ENCODE peak calls at places on chromosome 20, in seven cellular contexts. One of them, this sample, is unnamed.

GRCh38 chr20:51667002-51667408 is 101.2 kb downstream of the ATP9A start:
- DNase-seq in uterus: no peak
- DNase-seq in coronary artery: no peak
- DNase-seq in tibial nerve: no peak
- DNase-seq in WTC11: no peak
- DNase-seq in fibroblast of villous mesenchyme: peak; percentile 79
- DNase-seq in brain microvascular endothelial cell: no peak
- DNase-seq in this sample: no peak

GRCh38 chr20:43925786-43926185 is 11.1 kb downstream of the TOX2 start:
- DNase-seq in uterus: no peak
- DNase-seq in coronary artery: no peak
- DNase-seq in tibial nerve: no peak
- DNase-seq in WTC11: no peak
- DNase-seq in fibroblast of villous mesenchyme: no peak
- DNase-seq in brain microvascular endothelial cell: no peak
- DNase-seq in this sample: no peak

GRCh38 chr20:2320813-2321658 is 25.2 kb downstream of the TGM3 start:
- DNase-seq in uterus: no peak
- DNase-seq in coronary artery: no peak
- DNase-seq in tibial nerve: no peak
- DNase-seq in WTC11: no peak
- DNase-seq in fibroblast of villous mesenchyme: no peak
- DNase-seq in brain microvascular endothelial cell: no peak
- DNase-seq in this sample: no peak

GRCh38 chr20:1718604-1719384 is 61.2 kb upstream of the SIRPG start:
- DNase-seq in uterus: peak; percentile 71
- DNase-seq in coronary artery: no peak
- DNase-seq in tibial nerve: peak; percentile 61
- DNase-seq in WTC11: no peak
- DNase-seq in fibroblast of villous mesenchyme: peak; percentile 22
- DNase-seq in brain microvascular endothelial cell: peak; percentile 3
- DNase-seq in this sample: no peak

GRCh38 chr20:17675519-17676377 is 6.3 kb downstream of the RRBP1 start:
- DNase-seq in uterus: no peak
- DNase-seq in coronary artery: peak; percentile 64
- DNase-seq in tibial nerve: no peak
- DNase-seq in WTC11: no peak
- DNase-seq in fibroblast of villous mesenchyme: peak; percentile 65
- DNase-seq in brain microvascular endothelial cell: no peak
- DNase-seq in this sample: no peak

GRCh38 chr20:24487648-24488047 is 18.2 kb downstream of the SYNDIG1 start:
- DNase-seq in uterus: no peak
- DNase-seq in coronary artery: peak; percentile 22
- DNase-seq in tibial nerve: no peak
- DNase-seq in WTC11: no peak
- DNase-seq in fibroblast of villous mesenchyme: no peak
- DNase-seq in brain microvascular endothelial cell: no peak
- DNase-seq in this sample: no peak

GRCh38 chr20:32359633-32360332 is 1.7 kb downstream of the ASXL1 start:
- DNase-seq in uterus: no peak
- DNase-seq in coronary artery: no peak
- DNase-seq in tibial nerve: no peak
- DNase-seq in WTC11: no peak
- DNase-seq in fibroblast of villous mesenchyme: peak; percentile 31
- DNase-seq in brain microvascular endothelial cell: peak; percentile 22
- DNase-seq in this sample: no peak

GRCh38 chr20:18802012-18802634 is 11.5 kb upstream of the SCP2D1 start:
- DNase-seq in uterus: no peak
- DNase-seq in coronary artery: no peak
- DNase-seq in tibial nerve: no peak
- DNase-seq in WTC11: no peak
- DNase-seq in fibroblast of villous mesenchyme: no peak
- DNase-seq in brain microvascular endothelial cell: no peak
- DNase-seq in this sample: peak; percentile 46

GRCh38 chr20:22808628-22809027 is 224.3 kb upstream of the FOXA2 start:
- DNase-seq in uterus: no peak
- DNase-seq in coronary artery: no peak
- DNase-seq in tibial nerve: no peak
- DNase-seq in WTC11: no peak
- DNase-seq in fibroblast of villous mesenchyme: no peak
- DNase-seq in brain microvascular endothelial cell: no peak
- DNase-seq in this sample: no peak

GRCh38 chr20:36150847-36151539 is 3.5 kb upstream of the EPB41L1 start:
- DNase-seq in uterus: no peak
- DNase-seq in coronary artery: no peak
- DNase-seq in tibial nerve: no peak
- DNase-seq in WTC11: no peak
- DNase-seq in fibroblast of villous mesenchyme: no peak
- DNase-seq in brain microvascular endothelial cell: no peak
- DNase-seq in this sample: no peak

GRCh38 chr20:16040742-16041141 is 532.5 kb downstream of the KIF16B start:
- DNase-seq in uterus: no peak
- DNase-seq in coronary artery: no peak
- DNase-seq in tibial nerve: no peak
- DNase-seq in WTC11: no peak
- DNase-seq in fibroblast of villous mesenchyme: no peak
- DNase-seq in brain microvascular endothelial cell: no peak
- DNase-seq in this sample: no peak

GRCh38 chr20:50953821-50954220 is 4.5 kb downstream of the DPM1 start:
- DNase-seq in uterus: no peak
- DNase-seq in coronary artery: no peak
- DNase-seq in tibial nerve: no peak
- DNase-seq in WTC11: no peak
- DNase-seq in fibroblast of villous mesenchyme: no peak
- DNase-seq in brain microvascular endothelial cell: no peak
- DNase-seq in this sample: no peak

GRCh38 chr20:54123587-54124180 is 50.1 kb downstream of the CYP24A1 start:
- DNase-seq in uterus: peak; percentile 56
- DNase-seq in coronary artery: no peak
- DNase-seq in tibial nerve: no peak
- DNase-seq in WTC11: peak; percentile 65
- DNase-seq in fibroblast of villous mesenchyme: peak; percentile 92
- DNase-seq in brain microvascular endothelial cell: peak; percentile 98
- DNase-seq in this sample: no peak

GRCh38 chr20:61260905-61261304 is 8.8 kb downstream of the CDH4 start:
- DNase-seq in uterus: no peak
- DNase-seq in coronary artery: no peak
- DNase-seq in tibial nerve: no peak
- DNase-seq in WTC11: peak; percentile 54
- DNase-seq in fibroblast of villous mesenchyme: no peak
- DNase-seq in brain microvascular endothelial cell: no peak
- DNase-seq in this sample: no peak

GRCh38 chr20:63309261-63310071 is 16.5 kb downstream of the COL20A1 start:
- DNase-seq in uterus: peak; percentile 39
- DNase-seq in coronary artery: no peak
- DNase-seq in tibial nerve: no peak
- DNase-seq in WTC11: peak; percentile 75
- DNase-seq in fibroblast of villous mesenchyme: peak; percentile 28
- DNase-seq in brain microvascular endothelial cell: no peak
- DNase-seq in this sample: peak; percentile 69

GRCh38 chr20:32670773-32671455 is 2.8 kb downstream of the C20orf203 start:
- DNase-seq in uterus: no peak
- DNase-seq in coronary artery: no peak
- DNase-seq in tibial nerve: no peak
- DNase-seq in WTC11: no peak
- DNase-seq in fibroblast of villous mesenchyme: no peak
- DNase-seq in brain microvascular endothelial cell: no peak
- DNase-seq in this sample: no peak

GRCh38 chr20:6397115-6397514 is 274.3 kb upstream of the FERMT1 start:
- DNase-seq in uterus: no peak
- DNase-seq in coronary artery: no peak
- DNase-seq in tibial nerve: no peak
- DNase-seq in WTC11: no peak
- DNase-seq in fibroblast of villous mesenchyme: no peak
- DNase-seq in brain microvascular endothelial cell: no peak
- DNase-seq in this sample: no peak

GRCh38 chr20:40103420-40103819 is 585.6 kb downstream of the MAFB start:
- DNase-seq in uterus: no peak
- DNase-seq in coronary artery: no peak
- DNase-seq in tibial nerve: peak; percentile 17
- DNase-seq in WTC11: no peak
- DNase-seq in fibroblast of villous mesenchyme: no peak
- DNase-seq in brain microvascular endothelial cell: no peak
- DNase-seq in this sample: no peak

GRCh38 chr20:55893031-55893430 is 112.3 kb downstream of the CBLN4 start:
- DNase-seq in uterus: no peak
- DNase-seq in coronary artery: no peak
- DNase-seq in tibial nerve: no peak
- DNase-seq in WTC11: no peak
- DNase-seq in fibroblast of villous mesenchyme: no peak
- DNase-seq in brain microvascular endothelial cell: no peak
- DNase-seq in this sample: no peak

GRCh38 chr20:63138855-63139341 is 77.0 kb downstream of the YTHDF1 start:
- DNase-seq in uterus: no peak
- DNase-seq in coronary artery: no peak
- DNase-seq in tibial nerve: no peak
- DNase-seq in WTC11: no peak
- DNase-seq in fibroblast of villous mesenchyme: no peak
- DNase-seq in brain microvascular endothelial cell: no peak
- DNase-seq in this sample: no peak

GRCh38 chr20:19828233-19828632 is 70.2 kb downstream of the RIN2 start:
- DNase-seq in uterus: no peak
- DNase-seq in coronary artery: no peak
- DNase-seq in tibial nerve: no peak
- DNase-seq in WTC11: no peak
- DNase-seq in fibroblast of villous mesenchyme: peak; percentile 45
- DNase-seq in brain microvascular endothelial cell: peak; percentile 76
- DNase-seq in this sample: peak; percentile 68
- TF ChIP-seq CTCF in uterus: no peak
- TF ChIP-seq CTCF in coronary artery: no peak
- TF ChIP-seq CTCF in tibial nerve: no peak
- TF ChIP-seq CTCF in WTC11: no peak
- TF ChIP-seq CTCF in fibroblast of villous mesenchyme: peak; percentile 50
- TF ChIP-seq CTCF in brain microvascular endothelial cell: peak; percentile 76
- TF ChIP-seq CTCF in this sample: peak; percentile 28

DNA sequence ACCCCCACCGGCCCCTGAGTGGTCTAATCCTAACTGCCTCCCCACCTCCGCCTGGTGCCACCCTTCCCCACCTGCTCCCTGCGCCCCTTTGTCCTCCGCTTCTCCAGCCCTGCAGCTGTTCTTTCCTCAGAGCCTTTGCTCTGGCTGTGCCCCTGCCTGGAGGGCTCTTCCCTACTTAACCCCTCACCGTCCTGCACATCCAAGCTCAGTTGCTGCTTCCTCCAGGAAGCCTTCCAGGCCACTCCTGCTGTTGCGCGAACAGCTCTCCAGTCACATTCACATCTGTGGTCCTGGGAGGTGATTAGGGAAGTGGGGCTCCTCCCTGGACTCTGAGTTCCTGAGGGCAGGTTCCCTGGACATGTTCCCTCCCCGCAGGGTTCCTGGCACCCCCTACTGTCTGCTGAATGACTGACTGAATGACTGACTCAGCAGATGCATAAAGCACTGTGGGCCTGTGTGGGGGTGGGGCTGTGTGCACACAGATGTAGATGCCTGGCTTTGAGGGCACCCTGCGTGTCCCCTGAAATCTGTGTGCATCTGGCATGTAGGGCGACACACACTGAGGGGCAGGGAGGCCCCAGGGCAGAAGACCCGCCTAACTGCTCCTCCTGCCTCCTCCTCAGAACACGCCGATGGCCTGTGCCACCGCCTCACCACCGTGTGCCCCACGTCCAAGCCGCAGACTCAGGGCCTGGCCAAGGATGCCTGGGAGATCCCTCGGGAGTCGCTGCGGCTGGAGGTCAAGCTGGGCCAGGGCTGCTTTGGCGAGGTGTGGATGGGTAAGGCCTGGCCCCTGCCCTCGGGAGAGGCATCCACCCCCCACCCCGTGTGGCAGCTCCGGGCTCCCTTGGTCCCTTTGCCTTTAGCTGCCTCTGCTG is 51.4 kb downstream of the SRC start:
- DNase-seq in uterus: no peak
- DNase-seq in coronary artery: no peak
- DNase-seq in tibial nerve: no peak
- DNase-seq in WTC11: peak; percentile 46
- DNase-seq in fibroblast of villous mesenchyme: no peak
- DNase-seq in brain microvascular endothelial cell: no peak
- DNase-seq in this sample: no peak
- TF ChIP-seq CTCF in uterus: no peak
- TF ChIP-seq CTCF in coronary artery: no peak
- TF ChIP-seq CTCF in tibial nerve: no peak
- TF ChIP-seq CTCF in WTC11: no peak
- TF ChIP-seq CTCF in fibroblast of villous mesenchyme: no peak
- TF ChIP-seq CTCF in brain microvascular endothelial cell: peak; percentile 38
- TF ChIP-seq CTCF in this sample: no peak

DNA sequence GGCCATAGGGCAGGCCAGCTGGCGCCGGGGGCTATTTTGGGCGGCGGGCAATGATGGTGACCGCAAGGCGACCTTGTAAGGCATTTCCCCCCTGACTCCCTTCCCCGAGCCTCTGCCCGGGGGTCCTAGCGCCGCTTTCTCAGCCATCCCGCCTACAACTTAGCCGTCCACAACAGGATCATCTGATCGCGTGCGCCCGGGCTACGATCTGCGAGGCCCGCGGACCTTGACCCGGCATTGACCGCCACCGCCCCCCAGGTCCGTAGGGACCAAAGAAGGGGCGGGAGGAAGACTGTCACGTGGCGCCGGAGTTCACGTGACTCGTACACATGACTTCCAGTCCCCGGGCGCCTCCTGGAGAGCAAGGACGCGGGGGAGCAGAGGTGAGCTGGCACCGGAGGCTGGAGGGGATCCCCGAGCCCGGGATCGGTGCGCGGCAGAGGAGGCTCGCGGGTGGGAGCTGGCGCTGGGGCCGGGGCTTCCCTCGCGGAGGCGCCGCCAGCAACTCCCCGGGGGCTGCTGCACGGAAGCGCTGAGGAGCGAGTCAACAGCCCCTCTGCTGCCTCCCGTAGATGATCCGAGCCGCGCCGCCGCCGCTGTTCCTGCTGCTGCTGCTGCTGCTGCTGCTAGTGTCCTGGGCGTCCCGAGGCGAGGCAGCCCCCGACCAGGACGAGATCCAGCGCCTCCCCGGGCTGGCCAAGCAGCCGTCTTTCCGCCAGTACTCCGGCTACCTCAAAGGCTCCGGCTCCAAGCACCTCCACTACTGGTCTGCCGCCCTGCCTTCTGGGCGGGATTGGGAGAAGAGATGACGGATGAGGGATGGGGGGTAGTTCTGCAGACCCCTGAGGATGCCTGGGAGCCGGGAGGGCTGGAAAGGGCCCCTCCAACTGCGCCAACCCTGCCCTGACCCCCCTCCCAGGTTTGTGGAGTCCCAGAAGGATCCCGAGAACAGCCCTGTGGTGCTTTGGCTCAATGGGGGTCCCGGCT is at the start of the genes CTSA and NEURL2:
- DNase-seq in uterus: peak; percentile 92
- DNase-seq in coronary artery: peak; percentile 93
- DNase-seq in tibial nerve: peak; percentile 96
- DNase-seq in WTC11: peak; percentile 91
- DNase-seq in fibroblast of villous mesenchyme: peak; percentile 90
- DNase-seq in brain microvascular endothelial cell: peak; percentile 89
- DNase-seq in this sample: peak; percentile 98
- TF ChIP-seq CTCF in uterus: no peak
- TF ChIP-seq CTCF in coronary artery: no peak
- TF ChIP-seq CTCF in tibial nerve: no peak
- TF ChIP-seq CTCF in WTC11: no peak
- TF ChIP-seq CTCF in fibroblast of villous mesenchyme: no peak
- TF ChIP-seq CTCF in brain microvascular endothelial cell: no peak
- TF ChIP-seq CTCF in this sample: no peak

DNA sequence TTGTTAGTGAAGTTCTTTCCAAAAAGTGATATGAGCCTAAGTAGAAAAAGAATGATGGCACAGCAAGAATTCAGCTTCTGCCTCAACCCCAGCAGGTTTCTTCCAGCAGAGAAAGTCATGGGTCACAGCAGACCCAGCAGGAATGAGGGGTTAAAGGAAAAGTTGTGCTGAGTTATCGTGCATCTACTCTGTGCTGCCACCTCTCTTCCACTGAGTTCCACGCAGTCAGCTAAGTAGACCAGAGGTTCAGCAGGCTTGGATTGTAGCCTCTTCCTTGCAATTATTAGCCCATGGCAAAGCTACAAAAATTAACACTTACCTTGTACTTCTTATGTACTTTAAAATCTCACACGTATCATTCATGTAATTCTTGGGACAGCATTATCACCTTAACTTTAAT is 510.8 kb downstream of the PTPRT start:
- DNase-seq in uterus: no peak
- DNase-seq in coronary artery: no peak
- DNase-seq in tibial nerve: no peak
- DNase-seq in WTC11: peak; percentile 28
- DNase-seq in fibroblast of villous mesenchyme: no peak
- DNase-seq in brain microvascular endothelial cell: no peak
- DNase-seq in this sample: no peak
- TF ChIP-seq CTCF in uterus: no peak
- TF ChIP-seq CTCF in coronary artery: no peak
- TF ChIP-seq CTCF in tibial nerve: no peak
- TF ChIP-seq CTCF in WTC11: peak; percentile 20
- TF ChIP-seq CTCF in fibroblast of villous mesenchyme: no peak
- TF ChIP-seq CTCF in brain microvascular endothelial cell: no peak
- TF ChIP-seq CTCF in this sample: no peak